ENCODE peak calls at places on chromosomes 3 and 15, in five cellular contexts. K is T-helper 1 cell, T is SIG-M5, U is neural progenitor cell, N is progenitor cell of endocrine pancreas. L is an unnamed sample.

GRCh38 chr15:70127797-70128756 is 30.4 kb upstream of the TLE3 start:
- DNase-seq in U (no peak), T (no peak), K (no peak), N (no peak), L (no peak)

GRCh38 chr3:11060500-11061251 is 68.1 kb downstream of the SLC6A1 start:
- DNase-seq in T (no peak), U (peak), K (peak), N (peak), L (no peak)

GRCh38 chr3:144744473-144744872 is 772.9 kb downstream of the DIPK2A start:
- DNase-seq in N (no peak), K (no peak), U (no peak), T (no peak), L (no peak)

GRCh38 chr3:34034840-34035239 is 236.4 kb downstream of the PDCD6IP start:
- DNase-seq in K (no peak), U (no peak), N (no peak), T (no peak), L (no peak)

GRCh38 chr3:66450389-66451022 is 50.3 kb downstream of the LRIG1 start:
- DNase-seq in U (no peak), K (no peak), T (no peak), N (no peak), L (no peak)

GRCh38 chr3:134114726-134115125 is 85.0 kb upstream of the SLCO2A1 start:
- DNase-seq in U (no peak), N (no peak), T (no peak), K (no peak), L (no peak)

GRCh38 chr3:101719604-101720185 is 4.7 kb upstream of the CEP97 start:
- DNase-seq in T (no peak), K (no peak), U (no peak), N (no peak), L (no peak)

GRCh38 chr3:48595075-48595525 is at the start of gene COL7A1:
- DNase-seq in U (no peak), T (no peak), K (no peak), N (no peak), L (no peak)

GRCh38 chr3:14268897-14269296 is 90.3 kb downstream of the LSM3 start:
- DNase-seq in N (no peak), T (no peak), U (no peak), K (no peak), L (no peak)

GRCh38 chr15:96331942-96332853 is 1.7 kb downstream of the NR2F2 start:
- DNase-seq in N (no peak), T (no peak), K (no peak), U (peak), L (peak)

GRCh38 chr3:43468141-43468540 is 153.7 kb downstream of the ANO10 start:
- DNase-seq in N (no peak), T (no peak), K (no peak), U (no peak), L (no peak)

GRCh38 chr3:105951043-105951442 is 82.2 kb upstream of the CBLB start:
- DNase-seq in N (no peak), U (peak), T (no peak), K (no peak), L (no peak)

GRCh38 chr3:33758874-33759273 is 39.6 kb upstream of the PDCD6IP start:
- DNase-seq in T (no peak), K (no peak), U (no peak), N (no peak), L (no peak)

GRCh38 chr3:112646623-112647022 is 5.7 kb upstream of the CCDC80 start:
- DNase-seq in U (no peak), T (no peak), K (no peak), N (no peak), L (no peak)

GRCh38 chr3:41117398-41117870 is 81.9 kb upstream of the CTNNB1 start:
- DNase-seq in K (peak), N (no peak), U (peak), T (peak), L (peak)

GRCh38 chr3:46316258-46316657 is 37.7 kb upstream of the CCR2 start:
- DNase-seq in U (no peak), T (no peak), N (no peak), K (no peak), L (no peak)

GRCh38 chr15:70432924-70433500 is 330.3 kb downstream of the UACA start:
- DNase-seq in U (peak), N (no peak), T (no peak), K (no peak), L (no peak)

GRCh38 chr3:156751461-156752025 is 74.6 kb upstream of the LEKR1 start:
- DNase-seq in T (no peak), K (no peak), U (peak), N (no peak), L (no peak)

GRCh38 chr3:86984271-86984670 is 6.7 kb downstream of the VGLL3 start:
- DNase-seq in U (no peak), N (no peak), T (no peak), K (no peak), L (no peak)

GRCh38 chr3:150020527-150020926 is 49.8 kb upstream of the PFN2 start:
- DNase-seq in U (no peak), N (no peak), K (no peak), T (no peak), L (no peak)

GRCh38 chr15:78811124-78811824 is at the start of gene ADAMTS7:
- DNase-seq in K (peak), N (peak), U (peak), T (no peak), L (no peak)

GRCh38 chr15:74025436-74025835 is 30.9 kb downstream of the PML start:
- DNase-seq in N (no peak), K (no peak), T (no peak), U (no peak), L (no peak)

GRCh38 chr3:12963869-12964712 is 109.1 kb downstream of the IQSEC1 start:
- DNase-seq in K (no peak), N (no peak), U (no peak), T (no peak), L (no peak)

GRCh38 chr3:38327335-38328009 is 19.1 kb upstream of the XYLB start:
- DNase-seq in N (no peak), U (no peak), K (no peak), T (no peak), L (no peak)